ENCODE peak calls at places on chromosome 5, in four cellular contexts. One of them, this sample, is unnamed.

GRCh38 chr5:88830567-88830966 is 52.4 kb downstream of the MEF2C start:
- DNase-seq in lung: no peak
- DNase-seq in tibial nerve: no peak
- DNase-seq in H1: no peak
- DNase-seq in this sample: no peak

GRCh38 chr5:96384353-96384752 is 48.7 kb downstream of the PCSK1 start:
- DNase-seq in lung: no peak
- DNase-seq in tibial nerve: no peak
- DNase-seq in H1: no peak
- DNase-seq in this sample: no peak

GRCh38 chr5:133694181-133694831 is 82.0 kb upstream of the FSTL4 start:
- DNase-seq in lung: no peak
- DNase-seq in tibial nerve: no peak
- DNase-seq in H1: no peak
- DNase-seq in this sample: no peak

GRCh38 chr5:15263942-15264341 is 236.0 kb upstream of the FBXL7 start:
- DNase-seq in lung: no peak
- DNase-seq in tibial nerve: no peak
- DNase-seq in H1: no peak
- DNase-seq in this sample: no peak

GRCh38 chr5:9207820-9208418 is 338.0 kb downstream of the SEMA5A start:
- DNase-seq in lung: no peak
- DNase-seq in tibial nerve: peak; percentile 16
- DNase-seq in H1: no peak
- DNase-seq in this sample: no peak

GRCh38 chr5:109983135-109983534 is 293.4 kb downstream of the MAN2A1 start:
- DNase-seq in lung: no peak
- DNase-seq in tibial nerve: no peak
- DNase-seq in H1: no peak
- DNase-seq in this sample: no peak

GRCh38 chr5:74093501-74093993 is 467.6 kb downstream of the ARHGEF28 start:
- DNase-seq in lung: no peak
- DNase-seq in tibial nerve: no peak
- DNase-seq in H1: no peak
- DNase-seq in this sample: no peak

GRCh38 chr5:82313016-82313415 is 34.9 kb upstream of the RPS23 start:
- DNase-seq in lung: no peak
- DNase-seq in tibial nerve: no peak
- DNase-seq in H1: no peak
- DNase-seq in this sample: no peak

GRCh38 chr5:176407456-176408244 is 8.7 kb downstream of the CLTB start:
- DNase-seq in lung: no peak
- DNase-seq in tibial nerve: peak; percentile 61
- DNase-seq in H1: no peak
- DNase-seq in this sample: no peak

GRCh38 chr5:136799806-136800372 is 434.5 kb upstream of the TRPC7 start:
- DNase-seq in lung: no peak
- DNase-seq in tibial nerve: no peak
- DNase-seq in H1: no peak
- DNase-seq in this sample: no peak

GRCh38 chr5:119166026-119166425 is 95.1 kb downstream of the DMXL1 start:
- DNase-seq in lung: no peak
- DNase-seq in tibial nerve: no peak
- DNase-seq in H1: no peak
- DNase-seq in this sample: no peak

GRCh38 chr5:39494099-39494498 is 69.3 kb upstream of the DAB2 start:
- DNase-seq in lung: no peak
- DNase-seq in tibial nerve: no peak
- DNase-seq in H1: no peak
- DNase-seq in this sample: no peak

GRCh38 chr5:133425764-133426738 is 186.3 kb downstream of the FSTL4 start:
- DNase-seq in lung: no peak
- DNase-seq in tibial nerve: no peak
- DNase-seq in H1: no peak
- DNase-seq in this sample: no peak

GRCh38 chr5:96968074-96968473 is 32.2 kb downstream of the LNPEP start:
- DNase-seq in lung: no peak
- DNase-seq in tibial nerve: no peak
- DNase-seq in H1: no peak
- DNase-seq in this sample: no peak

GRCh38 chr5:62306494-62307363 is 723 bp downstream of the KIF2A start:
- DNase-seq in lung: peak; percentile 35
- DNase-seq in tibial nerve: peak; percentile 47
- DNase-seq in H1: no peak
- DNase-seq in this sample: peak; percentile 40

GRCh38 chr5:162068412-162068811 is 839 bp downstream of the GABRG2 start:
- DNase-seq in lung: no peak
- DNase-seq in tibial nerve: no peak
- DNase-seq in H1: peak; percentile 88
- DNase-seq in this sample: no peak

GRCh38 chr5:154506049-154506715 is 28.2 kb upstream of the HAND1 start:
- DNase-seq in lung: no peak
- DNase-seq in tibial nerve: no peak
- DNase-seq in H1: no peak
- DNase-seq in this sample: no peak

GRCh38 chr5:67693956-67694564 is 497.5 kb upstream of the CD180 start:
- DNase-seq in lung: peak; percentile 49
- DNase-seq in tibial nerve: peak; percentile 81
- DNase-seq in H1: no peak
- DNase-seq in this sample: no peak

GRCh38 chr5:36692791-36693763 is 86.7 kb downstream of the SLC1A3 start:
- DNase-seq in lung: peak; percentile 68
- DNase-seq in tibial nerve: peak; percentile 69
- DNase-seq in H1: peak; percentile 90
- DNase-seq in this sample: no peak

DNA sequence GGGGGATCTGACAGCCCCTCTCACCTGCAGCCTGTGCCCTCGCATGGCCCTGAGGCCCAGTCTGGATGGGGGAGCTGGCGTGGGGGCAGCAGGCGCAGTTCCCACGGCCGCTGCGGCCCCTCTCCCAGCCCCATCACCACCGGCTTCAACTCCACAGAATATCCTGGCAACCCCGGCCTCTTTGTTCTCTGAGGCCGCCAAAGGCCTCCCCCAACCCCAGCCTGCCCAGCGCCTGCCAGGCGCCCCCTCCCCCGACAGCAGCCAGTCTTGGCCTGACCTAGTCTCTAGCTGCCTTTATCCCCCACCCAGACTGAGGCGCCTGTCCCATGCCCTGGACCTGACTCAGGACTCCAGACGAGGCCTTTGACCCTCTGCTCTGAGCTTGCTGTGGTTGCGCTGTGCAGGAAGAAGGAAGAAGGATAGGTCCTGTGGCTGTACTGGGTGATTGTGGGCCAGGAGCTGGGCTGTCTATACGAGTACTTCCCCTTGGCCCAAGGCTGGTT is 38.8 kb downstream of the CXXC5 start:
- DNase-seq in lung: no peak
- DNase-seq in tibial nerve: no peak
- DNase-seq in H1: no peak
- DNase-seq in this sample: no peak
- H3K27ac ChIP-seq in lung: peak overlapping the region; percentile 46
- H3K27ac ChIP-seq in tibial nerve: peak overlapping the region; percentile 91
- H3K27ac ChIP-seq in H1: no peak overlapping the region
- H3K27ac ChIP-seq in this sample: no peak overlapping the region

DNA sequence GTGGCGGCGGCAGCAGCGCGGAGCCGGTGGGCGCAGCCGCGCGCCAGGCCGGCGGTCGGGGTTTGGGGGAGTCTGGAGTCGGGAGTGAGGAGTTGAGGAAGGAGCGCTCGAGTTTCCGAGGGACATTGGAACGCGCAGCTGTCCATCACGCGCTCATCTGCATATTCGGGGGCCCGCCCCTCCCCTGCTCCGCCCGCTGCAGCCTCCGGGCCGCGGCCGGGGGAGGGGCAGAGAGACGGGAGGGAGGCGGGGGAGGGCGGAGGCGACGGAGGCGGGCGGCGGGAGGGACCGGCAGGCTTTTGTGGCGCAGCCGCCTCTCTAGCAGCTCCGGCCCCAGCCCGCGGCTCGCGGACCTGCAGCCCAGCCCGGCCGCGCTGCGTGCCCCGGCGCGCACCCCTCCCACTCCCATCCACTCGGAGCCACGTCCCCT is at the start of gene IRX2:
- DNase-seq in lung: peak; percentile 87
- DNase-seq in tibial nerve: no peak
- DNase-seq in H1: peak; percentile 90
- DNase-seq in this sample: no peak
- H3K27me3 ChIP-seq in lung: peaks cover 27% of the 10 kb centered on the region
- H3K27me3 ChIP-seq in tibial nerve: peaks cover 90% of the 10 kb centered on the region
- H3K27me3 ChIP-seq in H1: peaks cover 4% of the 10 kb centered on the region
- H3K27me3 ChIP-seq in this sample: peaks cover 72% of the 10 kb centered on the region

DNA sequence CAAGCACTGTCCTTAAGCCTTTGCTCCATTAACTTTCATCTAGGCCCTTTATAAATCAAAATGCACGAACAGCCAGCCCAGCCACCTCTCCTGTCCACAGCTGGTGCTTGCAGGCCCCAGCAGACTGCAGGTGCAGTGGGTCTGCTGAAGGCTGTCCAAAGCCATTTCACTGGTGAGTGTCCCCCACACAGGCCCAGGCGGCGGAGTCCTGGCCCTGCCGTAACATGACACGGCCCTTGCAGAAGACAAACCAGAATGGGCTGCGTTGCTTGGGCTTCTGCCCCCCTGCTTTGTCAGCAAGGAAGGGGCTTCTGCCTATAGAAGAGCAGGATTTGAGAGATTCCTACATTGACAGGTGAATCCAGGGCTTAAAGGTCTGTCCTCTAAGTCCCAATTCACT is 188.6 kb downstream of the NR3C1 start:
- DNase-seq in lung: no peak
- DNase-seq in tibial nerve: no peak
- DNase-seq in H1: no peak
- DNase-seq in this sample: no peak
- H3K27ac ChIP-seq in lung: no peak overlapping the region
- H3K27ac ChIP-seq in tibial nerve: no peak overlapping the region
- H3K27ac ChIP-seq in H1: no peak overlapping the region
- H3K27ac ChIP-seq in this sample: no peak overlapping the region

GRCh38 chr5:143190260-143190810 is 213.2 kb downstream of the NR3C1 start:
- DNase-seq in lung: no peak
- DNase-seq in tibial nerve: no peak
- DNase-seq in H1: no peak
- DNase-seq in this sample: no peak
- H3K27me3 ChIP-seq in lung: no peaks in the 10 kb centered on the region
- H3K27me3 ChIP-seq in tibial nerve: no peaks in the 10 kb centered on the region
- H3K27me3 ChIP-seq in H1: no peaks in the 10 kb centered on the region
- H3K27me3 ChIP-seq in this sample: no peaks in the 10 kb centered on the region

This sample was measured in CD4-positive, alpha-beta T cell.